ENCODE peak calls at places on chromosome 19, in nine cellular contexts. D, P, F, E, T, Z, U, N and V are unnamed samples.

GRCh38 chr19:11963566-11964355 is 1.1 kb upstream of the ZNF763 start:
- DNase-seq in U (peak; percentile 76), E (peak; percentile 44), N (no peak), Z (peak; percentile 46), D (no peak), F (peak; percentile 77), T (peak; percentile 91), P (peak; percentile 90), V (no peak)

GRCh38 chr19:14699641-14700040 is 9.8 kb downstream of the ZNF333 start:
- DNase-seq in U (no peak), T (no peak), Z (no peak), D (no peak), F (peak; percentile 8), N (no peak), P (no peak), E (no peak), V (no peak)

GRCh38 chr19:54451331-54451871 is 2.4 kb downstream of the LENG8 start:
- DNase-seq in D (no peak), Z (peak; percentile 36), E (peak; percentile 27), F (no peak), U (no peak), P (no peak), T (no peak), N (no peak), V (no peak)

GRCh38 chr19:54136086-54136863 is 1.3 kb upstream of the CNOT3 start:
- DNase-seq in T (no peak), Z (no peak), E (no peak), P (no peak), F (peak; percentile 27), D (no peak), U (no peak), N (no peak), V (no peak)

GRCh38 chr19:42198676-42199439 is 18.6 kb downstream of the DEDD2 start:
- DNase-seq in U (peak; percentile 44), Z (no peak), E (no peak), N (no peak), T (no peak), D (no peak), P (peak; percentile 64), F (no peak), V (no peak)

GRCh38 chr19:7408251-7408650 is 59.5 kb downstream of the ARHGEF18 start:
- DNase-seq in D (no peak), E (no peak), U (no peak), Z (no peak), P (no peak), T (no peak), F (no peak), N (no peak), V (no peak)

GRCh38 chr19:30785728-30786127 is 413.5 kb downstream of the ZNF536 start:
- DNase-seq in U (no peak), T (no peak), N (no peak), D (no peak), F (no peak), Z (no peak), E (no peak), P (no peak), V (no peak)

GRCh38 chr19:40561947-40562346 is 14.7 kb upstream of the SHKBP1 start:
- DNase-seq in P (peak; percentile 15), F (no peak), U (no peak), D (no peak), T (no peak), N (no peak), E (no peak), Z (no peak), V (no peak)

DNA sequence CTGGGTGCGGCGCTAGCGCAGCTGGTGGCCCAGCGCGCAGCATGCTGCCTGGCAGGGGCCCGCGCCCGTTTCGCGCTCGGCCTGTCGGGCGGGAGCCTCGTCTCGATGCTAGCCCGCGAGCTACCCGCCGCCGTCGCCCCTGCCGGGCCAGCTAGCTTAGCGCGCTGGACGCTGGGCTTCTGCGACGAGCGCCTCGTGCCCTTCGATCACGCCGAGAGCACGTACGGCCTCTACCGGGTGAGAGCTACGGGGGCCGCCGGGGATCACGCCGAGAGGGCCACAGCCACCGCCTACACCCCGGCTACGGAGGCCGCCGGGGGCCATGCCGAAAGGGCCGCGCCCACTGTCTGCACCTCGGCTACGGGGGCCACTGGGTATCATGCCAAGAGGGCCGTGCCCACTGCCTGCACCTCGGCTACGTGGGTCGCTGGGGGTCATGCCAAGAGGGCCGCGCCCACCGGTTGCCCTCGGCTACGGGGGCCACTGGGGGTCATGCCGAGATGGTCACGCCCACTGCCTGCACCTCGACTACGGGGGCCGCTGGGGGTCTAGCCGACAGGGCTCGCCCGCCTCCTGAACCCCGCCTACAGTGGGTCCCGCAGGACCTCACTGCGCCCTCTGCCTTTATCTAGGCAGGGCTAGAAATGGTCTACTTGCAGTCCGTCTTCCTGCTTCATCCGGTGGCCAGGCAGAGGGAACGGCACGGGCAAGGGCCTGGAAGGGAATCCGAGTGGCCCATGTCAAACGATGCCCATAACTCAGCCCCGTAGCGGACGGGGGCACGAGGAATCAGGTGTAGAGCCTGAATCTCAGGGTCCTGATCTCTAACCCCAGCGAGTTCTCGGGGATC is 500 bp downstream of the PGLS start:
- DNase-seq in P (peak; percentile 94), T (peak; percentile 96), N (no peak), E (peak; percentile 59), U (peak; percentile 85), F (peak; percentile 84), D (peak; percentile 76), Z (peak; percentile 87), V (peak; percentile 24)
- TF ChIP-seq CTCF in P (no peak), T (peak; percentile 15), N (no peak), E (peak; percentile 36), U (no peak), F (peak; percentile 16), D (no peak), Z (no peak), V (peak; percentile 14)

GRCh38 chr19:55633866-55634265 is 6.9 kb upstream of the ZNF580 start:
- DNase-seq in P (no peak), T (no peak), F (no peak), D (no peak), E (no peak), Z (no peak), U (no peak), N (no peak), V (no peak)
- H3K4me3 ChIP-seq in P (no peak overlapping the region), T (peak overlapping the region; percentile 92), F (no peak overlapping the region), D (peak overlapping the region; percentile 78), E (no peak overlapping the region), Z (no peak overlapping the region), U (peak overlapping the region; percentile 87), N (no peak overlapping the region), V (no peak overlapping the region)

GRCh38 chr19:57637379-57637778 is 4.4 kb downstream of the ZNF211 start:
- DNase-seq in T (no peak), U (no peak), P (no peak), F (no peak), D (no peak), N (no peak), E (no peak), Z (no peak), V (no peak)

GRCh38 chr19:57643734-57644133 is 10.8 kb downstream of the ZNF211 start:
- DNase-seq in N (no peak), P (no peak), T (no peak), E (no peak), F (no peak), U (no peak), Z (no peak), D (no peak), V (no peak)

GRCh38 chr19:57642396-57643046 is 9.6 kb downstream of the ZNF211 start:
- DNase-seq in T (no peak), F (no peak), Z (no peak), N (no peak), P (no peak), U (no peak), E (no peak), D (no peak), V (no peak)

DNA sequence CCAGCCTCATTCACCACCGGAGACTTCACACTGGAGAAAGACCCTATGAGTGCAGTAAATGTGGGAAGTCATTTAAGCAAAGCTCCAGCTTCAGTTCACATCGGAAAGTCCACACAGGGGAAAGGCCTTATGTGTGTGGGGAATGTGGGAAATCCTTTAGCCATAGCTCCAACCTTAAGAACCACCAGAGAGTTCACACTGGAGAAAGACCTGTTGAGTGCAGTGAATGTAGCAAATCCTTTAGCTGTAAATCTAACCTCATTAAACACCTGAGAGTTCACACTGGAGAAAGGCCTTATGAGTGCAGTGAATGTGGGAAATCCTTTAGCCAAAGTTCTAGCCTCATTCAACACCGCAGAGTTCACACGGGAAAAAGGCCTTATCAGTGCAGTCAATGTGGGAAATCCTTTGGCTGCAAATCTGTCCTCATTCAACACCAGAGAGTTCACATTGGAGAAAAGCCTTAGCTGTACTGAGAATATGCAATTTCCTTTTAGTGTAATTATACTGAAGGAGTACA is 8.8 kb downstream of the ZNF211 start:
- DNase-seq in Z (no peak), P (no peak), D (no peak), F (no peak), T (no peak), E (no peak), N (no peak), U (no peak), V (no peak)
- TF ChIP-seq CTCF in Z (no peak), P (no peak), D (no peak), F (no peak), T (no peak), E (no peak), N (no peak), U (no peak), V (no peak)

DNA sequence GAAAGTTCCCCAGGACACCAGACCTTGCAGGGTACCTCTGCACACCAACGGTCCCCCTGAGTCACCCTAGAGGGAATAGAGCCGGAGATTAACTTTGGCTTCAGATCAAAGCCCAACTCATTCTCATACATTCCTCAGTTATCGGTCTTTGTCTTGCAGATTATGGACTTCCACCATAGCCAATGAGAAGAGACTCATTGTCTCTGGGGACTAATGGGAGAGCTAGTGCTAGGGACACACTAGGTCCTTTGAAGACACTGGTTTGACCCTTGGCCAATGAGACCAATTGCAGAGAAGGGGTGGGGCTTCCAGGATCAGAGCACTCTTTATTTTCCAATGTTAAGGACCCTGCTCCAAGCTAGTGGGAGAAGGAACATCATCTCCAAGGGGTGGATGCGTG is 6.1 kb downstream of the KLK7 start:
- DNase-seq in U (no peak), Z (no peak), N (no peak), E (no peak), T (no peak), D (peak; percentile 45), F (no peak), P (no peak), V (no peak)
- H3K4me3 ChIP-seq in U (no peak overlapping the region), Z (no peak overlapping the region), N (no peak overlapping the region), E (no peak overlapping the region), T (no peak overlapping the region), D (no peak overlapping the region), F (no peak overlapping the region), P (no peak overlapping the region), V (no peak overlapping the region)